ENCODE peak calls at places on chromosomes 1 and 21, in six cellular contexts. T, Y, N, K, L and Q are unnamed samples.

GRCh38 chr1:6660415-6661049 is 35.9 kb downstream of the THAP3 start:
- DNase-seq in T (no peak), Y (no peak), N (no peak), K (no peak), L (no peak), Q (no peak)

GRCh38 chr1:230459463-230459862 is 33.3 kb upstream of the PGBD5 start:
- DNase-seq in T (no peak), Y (no peak), N (peak; percentile 70), K (no peak), L (no peak), Q (no peak)

GRCh38 chr1:181604482-181604881 is 121.2 kb downstream of the CACNA1E start:
- DNase-seq in T (no peak), Y (no peak), N (no peak), K (no peak), L (no peak), Q (no peak)

GRCh38 chr21:41759926-41760325 is 6.9 kb downstream of the RIPK4 start:
- DNase-seq in T (no peak), Y (no peak), N (no peak), K (no peak), L (no peak), Q (no peak)

GRCh38 chr1:97174039-97174704 is 452.6 kb downstream of the PTBP2 start:
- DNase-seq in T (no peak), Y (no peak), N (no peak), K (no peak), L (peak; percentile 60), Q (no peak)

GRCh38 chr1:169514566-169515270 is 29.0 kb upstream of the SLC19A2 start:
- DNase-seq in T (no peak), Y (no peak), N (no peak), K (no peak), L (no peak), Q (no peak)

GRCh38 chr1:8687053-8687452 is 130.4 kb downstream of the RERE start:
- DNase-seq in T (no peak), Y (no peak), N (no peak), K (no peak), L (peak; percentile 95), Q (no peak)

GRCh38 chr1:89525169-89525855 is 683 bp downstream of the LRRC8B start:
- DNase-seq in T (peak; percentile 52), Y (peak; percentile 41), N (peak; percentile 81), K (peak; percentile 35), L (peak; percentile 48), Q (peak; percentile 69)

GRCh38 chr1:215650446-215651149 is 83.5 kb downstream of the KCTD3 start:
- DNase-seq in T (no peak), Y (no peak), N (no peak), K (no peak), L (no peak), Q (no peak)

GRCh38 chr1:6743189-6744101 is 41.8 kb upstream of the CAMTA1 start:
- DNase-seq in T (no peak), Y (no peak), N (peak; percentile 92), K (peak; percentile 28), L (peak; percentile 65), Q (peak; percentile 26)

GRCh38 chr1:113540328-113540727 is 150.0 kb downstream of the MAGI3 start:
- DNase-seq in T (no peak), Y (no peak), N (no peak), K (no peak), L (no peak), Q (no peak)

GRCh38 chr1:154624756-154625643 is 17.0 kb upstream of the ADAR start:
- DNase-seq in T (no peak), Y (no peak), N (no peak), K (no peak), L (no peak), Q (no peak)

GRCh38 chr1:202589190-202589680 is 121.0 kb downstream of the SYT2 start:
- DNase-seq in T (no peak), Y (peak; percentile 93), N (no peak), K (no peak), L (peak; percentile 91), Q (no peak)

GRCh38 chr1:180581635-180582039 is 22.9 kb downstream of the OVAAL start:
- DNase-seq in T (no peak), Y (no peak), N (peak; percentile 44), K (no peak), L (no peak), Q (no peak)
- TF ChIP-seq MAX in T (no peak), Y (no peak), N (no peak), K (no peak), L (no peak), Q (no peak)

DNA sequence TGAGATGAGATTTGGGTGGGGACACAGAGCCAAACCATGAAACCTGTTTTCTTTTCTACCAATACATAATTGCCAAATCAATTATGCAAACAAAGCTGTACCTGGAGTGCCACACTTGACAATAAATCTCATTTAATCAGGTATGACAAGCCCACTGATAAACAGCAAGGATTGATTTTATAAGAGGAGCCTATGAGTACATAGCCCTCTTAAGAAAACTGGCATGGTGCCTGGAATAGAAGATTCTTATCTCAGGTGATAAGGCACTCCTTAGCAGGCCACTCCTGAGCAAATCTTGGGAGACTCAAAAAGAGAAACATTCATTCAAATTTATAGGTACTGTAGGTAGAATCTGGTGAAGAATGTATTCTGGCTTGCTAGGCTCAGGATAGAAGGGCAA is 28.6 kb upstream of the PDE4B start:
- DNase-seq in T (no peak), Y (no peak), N (no peak), K (no peak), L (no peak), Q (no peak)
- TF ChIP-seq MAX in T (no peak), Y (no peak), N (no peak), K (no peak), L (no peak), Q (no peak)

GRCh38 chr21:39082656-39083376 is 100.4 kb downstream of the PSMG1 start:
- DNase-seq in T (peak; percentile 61), Y (no peak), N (no peak), K (no peak), L (no peak), Q (peak; percentile 57)

GRCh38 chr21:39084073-39084472 is 99.2 kb downstream of the PSMG1 start:
- DNase-seq in T (no peak), Y (no peak), N (no peak), K (no peak), L (no peak), Q (no peak)

GRCh38 chr21:39084979-39085729 is 98.1 kb downstream of the PSMG1 start:
- DNase-seq in T (no peak), Y (no peak), N (no peak), K (no peak), L (no peak), Q (no peak)

GRCh38 chr21:39085843-39086415 is 97.3 kb downstream of the PSMG1 start:
- DNase-seq in T (no peak), Y (no peak), N (no peak), K (no peak), L (no peak), Q (no peak)

DNA sequence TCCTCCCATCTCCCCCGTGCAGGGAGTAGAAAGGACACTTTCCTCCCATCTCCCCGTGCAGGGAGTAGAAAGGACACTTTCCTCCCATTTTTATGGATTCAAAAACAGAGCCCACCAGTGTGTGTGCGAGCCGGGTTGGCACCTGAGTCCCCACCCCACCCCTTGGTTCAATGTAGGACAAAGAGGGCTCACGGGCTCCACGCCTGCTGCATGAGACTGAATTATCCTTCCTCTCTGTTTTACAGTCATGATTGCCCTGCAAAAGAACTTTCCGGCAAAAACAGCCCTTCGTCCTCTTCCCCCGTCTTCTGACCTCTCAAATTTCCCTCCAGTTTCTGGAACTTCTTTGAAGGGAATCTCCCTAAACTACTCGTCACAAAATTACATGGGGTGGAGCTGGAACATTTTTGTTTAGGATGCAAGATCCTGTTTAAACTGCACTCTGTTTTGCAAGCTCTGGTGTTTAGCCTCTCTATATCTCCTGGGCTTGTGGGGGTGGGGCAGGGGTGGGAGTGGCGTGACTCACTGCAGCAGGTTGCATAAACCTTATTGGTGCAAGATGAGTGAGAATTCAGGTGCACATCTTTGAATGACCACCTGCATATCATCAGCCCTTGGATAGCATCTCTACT is 99.8 kb downstream of the PSMG1 start:
- DNase-seq in T (no peak), Y (no peak), N (peak; percentile 28), K (no peak), L (no peak), Q (no peak)
- TF ChIP-seq MAX in T (no peak), Y (no peak), N (no peak), K (no peak), L (no peak), Q (no peak)

DNA sequence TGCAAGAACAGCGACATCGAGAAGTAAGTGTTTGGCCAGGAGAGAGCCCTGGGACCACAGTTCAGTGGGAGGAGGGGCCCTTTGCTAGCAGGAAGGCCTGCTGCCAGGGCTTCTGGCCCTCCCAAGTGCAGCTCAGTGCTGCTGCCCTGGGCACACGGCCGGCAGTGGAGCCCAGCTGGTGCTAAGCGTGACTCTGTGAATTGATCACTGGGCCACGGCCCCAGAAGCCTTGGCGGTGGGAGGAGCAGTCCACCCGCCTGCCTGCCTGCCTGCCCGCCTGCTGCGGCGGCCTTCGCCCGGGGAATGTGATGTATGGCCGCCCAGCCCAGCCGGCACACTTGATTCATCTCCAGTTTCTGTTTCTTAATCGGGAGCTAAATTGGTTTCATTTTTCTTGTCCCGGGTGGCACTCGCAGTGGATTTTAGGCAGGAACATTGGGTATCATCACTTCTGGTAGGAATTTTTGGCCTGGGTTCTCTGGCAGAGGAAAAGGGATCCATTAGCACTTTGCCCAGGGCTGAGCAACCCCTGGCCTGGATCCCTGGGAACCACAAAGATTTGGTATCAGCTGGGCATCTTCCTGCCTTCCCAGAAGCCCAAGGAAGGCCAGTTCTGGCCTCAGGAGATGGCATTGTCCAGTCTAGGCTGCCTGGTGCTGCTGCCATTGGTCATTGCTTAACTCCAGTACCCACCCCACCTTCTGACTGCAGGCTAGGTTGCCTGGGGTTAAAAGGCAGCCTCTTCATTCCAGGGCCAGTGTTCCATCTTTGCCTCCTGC is 28.6 kb downstream of the TMEM53 start:
- DNase-seq in T (no peak), Y (no peak), N (no peak), K (no peak), L (no peak), Q (no peak)
- TF ChIP-seq MAX in T (no peak), Y (no peak), N (no peak), K (no peak), L (no peak), Q (no peak)

GRCh38 chr1:245614476-245614875 is 459.7 kb downstream of the KIF26B start:
- DNase-seq in T (peak; percentile 4), Y (no peak), N (no peak), K (no peak), L (no peak), Q (no peak)
- TF ChIP-seq MAX in T (no peak), Y (no peak), N (no peak), K (no peak), L (no peak), Q (no peak)

DNA sequence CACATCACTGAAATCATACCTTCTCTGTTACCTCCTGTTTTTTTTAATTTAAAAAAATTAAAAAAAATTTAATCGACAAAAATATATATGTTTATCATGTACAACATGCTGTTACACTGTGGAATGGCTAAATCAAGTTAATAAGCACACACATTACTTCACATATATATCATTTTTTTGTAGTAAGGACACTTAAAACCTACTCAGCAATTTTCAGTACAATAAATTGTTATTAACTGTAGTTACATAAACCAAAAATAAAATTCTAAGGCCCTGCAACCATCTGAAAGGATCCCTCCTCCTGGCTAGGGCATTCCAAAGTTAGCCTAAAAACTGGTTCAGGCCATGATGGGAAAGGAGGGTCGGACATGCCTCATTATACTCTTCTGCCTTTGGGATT is 23.6 kb upstream of the COQ8A start:
- DNase-seq in T (no peak), Y (no peak), N (no peak), K (no peak), L (no peak), Q (no peak)
- TF ChIP-seq MAX in T (no peak), Y (no peak), N (no peak), K (no peak), L (no peak), Q (no peak)